ENCODE peak calls at places on chromosomes 2 and 18, in six cellular contexts. One of them, this sample, is unnamed.

GRCh38 chr2:2646312-2647051 is 315.4 kb upstream of the MYT1L start:
- DNase-seq in NCI-H510A treated with DMSO at 0.1 percent for 48 hours: peak
- DNase-seq in NCI-H2029 treated with DMSO at 0.1 percent for 48 hours: peak
- DNase-seq in Karpas-422: no peak
- DNase-seq in stimulated activated CD4-positive, alpha-beta T cell treated with anti-CD3 and anti-CD28 coated beads, Interleukin-4, amount 100 ng/mL, for 24 hours: peak
- DNase-seq in AG09309: no peak
- DNase-seq in this sample: no peak

GRCh38 chr2:191006997-191007604 is 6.9 kb downstream of the STAT1 start:
- DNase-seq in NCI-H510A treated with DMSO at 0.1 percent for 48 hours: no peak
- DNase-seq in NCI-H2029 treated with DMSO at 0.1 percent for 48 hours: no peak
- DNase-seq in Karpas-422: no peak
- DNase-seq in stimulated activated CD4-positive, alpha-beta T cell treated with anti-CD3 and anti-CD28 coated beads, Interleukin-4, amount 100 ng/mL, for 24 hours: no peak
- DNase-seq in AG09309: no peak
- DNase-seq in this sample: no peak

GRCh38 chr18:72868666-72869661 is 1.2 kb upstream of the NETO1 start:
- DNase-seq in NCI-H510A treated with DMSO at 0.1 percent for 48 hours: peak
- DNase-seq in NCI-H2029 treated with DMSO at 0.1 percent for 48 hours: no peak
- DNase-seq in Karpas-422: no peak
- DNase-seq in stimulated activated CD4-positive, alpha-beta T cell treated with anti-CD3 and anti-CD28 coated beads, Interleukin-4, amount 100 ng/mL, for 24 hours: no peak
- DNase-seq in AG09309: no peak
- DNase-seq in this sample: no peak

GRCh38 chr2:85541753-85542457 is 2.9 kb downstream of the MAT2A start:
- DNase-seq in NCI-H510A treated with DMSO at 0.1 percent for 48 hours: no peak
- DNase-seq in NCI-H2029 treated with DMSO at 0.1 percent for 48 hours: no peak
- DNase-seq in Karpas-422: no peak
- DNase-seq in stimulated activated CD4-positive, alpha-beta T cell treated with anti-CD3 and anti-CD28 coated beads, Interleukin-4, amount 100 ng/mL, for 24 hours: no peak
- DNase-seq in AG09309: no peak
- DNase-seq in this sample: no peak

GRCh38 chr18:59744271-59744721 is 47.1 kb upstream of the CCBE1 start:
- DNase-seq in NCI-H510A treated with DMSO at 0.1 percent for 48 hours: no peak
- DNase-seq in NCI-H2029 treated with DMSO at 0.1 percent for 48 hours: no peak
- DNase-seq in Karpas-422: no peak
- DNase-seq in stimulated activated CD4-positive, alpha-beta T cell treated with anti-CD3 and anti-CD28 coated beads, Interleukin-4, amount 100 ng/mL, for 24 hours: no peak
- DNase-seq in AG09309: peak
- DNase-seq in this sample: no peak

GRCh38 chr2:190407246-190407661 is 901 bp upstream of the MFSD6 start:
- DNase-seq in NCI-H510A treated with DMSO at 0.1 percent for 48 hours: peak
- DNase-seq in NCI-H2029 treated with DMSO at 0.1 percent for 48 hours: peak
- DNase-seq in Karpas-422: no peak
- DNase-seq in stimulated activated CD4-positive, alpha-beta T cell treated with anti-CD3 and anti-CD28 coated beads, Interleukin-4, amount 100 ng/mL, for 24 hours: no peak
- DNase-seq in AG09309: no peak
- DNase-seq in this sample: peak

GRCh38 chr18:12287684-12288405 is 20.2 kb upstream of the TUBB6 start:
- DNase-seq in NCI-H510A treated with DMSO at 0.1 percent for 48 hours: peak
- DNase-seq in NCI-H2029 treated with DMSO at 0.1 percent for 48 hours: no peak
- DNase-seq in Karpas-422: no peak
- DNase-seq in stimulated activated CD4-positive, alpha-beta T cell treated with anti-CD3 and anti-CD28 coated beads, Interleukin-4, amount 100 ng/mL, for 24 hours: no peak
- DNase-seq in AG09309: peak
- DNase-seq in this sample: no peak

GRCh38 chr2:97900806-97901205 is 94.9 kb downstream of the TMEM131 start:
- DNase-seq in NCI-H510A treated with DMSO at 0.1 percent for 48 hours: no peak
- DNase-seq in NCI-H2029 treated with DMSO at 0.1 percent for 48 hours: no peak
- DNase-seq in Karpas-422: no peak
- DNase-seq in stimulated activated CD4-positive, alpha-beta T cell treated with anti-CD3 and anti-CD28 coated beads, Interleukin-4, amount 100 ng/mL, for 24 hours: no peak
- DNase-seq in AG09309: no peak
- DNase-seq in this sample: no peak

GRCh38 chr2:30334738-30335426 is 103.5 kb downstream of the LBH start:
- DNase-seq in NCI-H510A treated with DMSO at 0.1 percent for 48 hours: peak
- DNase-seq in NCI-H2029 treated with DMSO at 0.1 percent for 48 hours: no peak
- DNase-seq in Karpas-422: no peak
- DNase-seq in stimulated activated CD4-positive, alpha-beta T cell treated with anti-CD3 and anti-CD28 coated beads, Interleukin-4, amount 100 ng/mL, for 24 hours: no peak
- DNase-seq in AG09309: no peak
- DNase-seq in this sample: no peak

GRCh38 chr2:112583497-112584133 is 794 bp upstream of the CHCHD5 start:
- DNase-seq in NCI-H510A treated with DMSO at 0.1 percent for 48 hours: peak
- DNase-seq in NCI-H2029 treated with DMSO at 0.1 percent for 48 hours: no peak
- DNase-seq in Karpas-422: no peak
- DNase-seq in stimulated activated CD4-positive, alpha-beta T cell treated with anti-CD3 and anti-CD28 coated beads, Interleukin-4, amount 100 ng/mL, for 24 hours: no peak
- DNase-seq in AG09309: no peak
- DNase-seq in this sample: peak

GRCh38 chr2:242011991-242012764 is 142.6 kb downstream of the RTP5 start:
- DNase-seq in NCI-H510A treated with DMSO at 0.1 percent for 48 hours: no peak
- DNase-seq in NCI-H2029 treated with DMSO at 0.1 percent for 48 hours: no peak
- DNase-seq in Karpas-422: no peak
- DNase-seq in stimulated activated CD4-positive, alpha-beta T cell treated with anti-CD3 and anti-CD28 coated beads, Interleukin-4, amount 100 ng/mL, for 24 hours: no peak
- DNase-seq in AG09309: no peak
- DNase-seq in this sample: peak

GRCh38 chr2:137467246-137467862 is 496.9 kb upstream of the HNMT start:
- DNase-seq in NCI-H510A treated with DMSO at 0.1 percent for 48 hours: peak
- DNase-seq in NCI-H2029 treated with DMSO at 0.1 percent for 48 hours: no peak
- DNase-seq in Karpas-422: peak
- DNase-seq in stimulated activated CD4-positive, alpha-beta T cell treated with anti-CD3 and anti-CD28 coated beads, Interleukin-4, amount 100 ng/mL, for 24 hours: no peak
- DNase-seq in AG09309: no peak
- DNase-seq in this sample: peak

GRCh38 chr2:26754972-26755670 is 9.0 kb upstream of the SLC35F6 start:
- DNase-seq in NCI-H510A treated with DMSO at 0.1 percent for 48 hours: peak
- DNase-seq in NCI-H2029 treated with DMSO at 0.1 percent for 48 hours: peak
- DNase-seq in Karpas-422: peak
- DNase-seq in stimulated activated CD4-positive, alpha-beta T cell treated with anti-CD3 and anti-CD28 coated beads, Interleukin-4, amount 100 ng/mL, for 24 hours: no peak
- DNase-seq in AG09309: no peak
- DNase-seq in this sample: no peak

GRCh38 chr2:15205562-15205961 is 355.6 kb downstream of the NBAS start:
- DNase-seq in NCI-H510A treated with DMSO at 0.1 percent for 48 hours: no peak
- DNase-seq in NCI-H2029 treated with DMSO at 0.1 percent for 48 hours: no peak
- DNase-seq in Karpas-422: no peak
- DNase-seq in stimulated activated CD4-positive, alpha-beta T cell treated with anti-CD3 and anti-CD28 coated beads, Interleukin-4, amount 100 ng/mL, for 24 hours: peak
- DNase-seq in AG09309: no peak
- DNase-seq in this sample: peak

GRCh38 chr2:224252601-224253000 is 149.3 kb downstream of the FAM124B start:
- DNase-seq in NCI-H510A treated with DMSO at 0.1 percent for 48 hours: no peak
- DNase-seq in NCI-H2029 treated with DMSO at 0.1 percent for 48 hours: no peak
- DNase-seq in Karpas-422: no peak
- DNase-seq in stimulated activated CD4-positive, alpha-beta T cell treated with anti-CD3 and anti-CD28 coated beads, Interleukin-4, amount 100 ng/mL, for 24 hours: no peak
- DNase-seq in AG09309: peak
- DNase-seq in this sample: no peak

GRCh38 chr2:33022989-33023731 is 76.4 kb downstream of the LTBP1 start:
- DNase-seq in NCI-H510A treated with DMSO at 0.1 percent for 48 hours: no peak
- DNase-seq in NCI-H2029 treated with DMSO at 0.1 percent for 48 hours: no peak
- DNase-seq in Karpas-422: no peak
- DNase-seq in stimulated activated CD4-positive, alpha-beta T cell treated with anti-CD3 and anti-CD28 coated beads, Interleukin-4, amount 100 ng/mL, for 24 hours: no peak
- DNase-seq in AG09309: no peak
- DNase-seq in this sample: no peak

GRCh38 chr2:129191530-129191929 is 787.9 kb upstream of the RAB6C start:
- DNase-seq in NCI-H510A treated with DMSO at 0.1 percent for 48 hours: no peak
- DNase-seq in NCI-H2029 treated with DMSO at 0.1 percent for 48 hours: no peak
- DNase-seq in Karpas-422: no peak
- DNase-seq in stimulated activated CD4-positive, alpha-beta T cell treated with anti-CD3 and anti-CD28 coated beads, Interleukin-4, amount 100 ng/mL, for 24 hours: no peak
- DNase-seq in AG09309: no peak
- DNase-seq in this sample: no peak

GRCh38 chr2:3959372-3959771 is 256.0 kb downstream of the DCDC2C start:
- DNase-seq in NCI-H510A treated with DMSO at 0.1 percent for 48 hours: peak
- DNase-seq in NCI-H2029 treated with DMSO at 0.1 percent for 48 hours: peak
- DNase-seq in Karpas-422: peak
- DNase-seq in stimulated activated CD4-positive, alpha-beta T cell treated with anti-CD3 and anti-CD28 coated beads, Interleukin-4, amount 100 ng/mL, for 24 hours: no peak
- DNase-seq in AG09309: no peak
- DNase-seq in this sample: peak

GRCh38 chr2:1591461-1591770 is 152.9 kb downstream of the PXDN start:
- DNase-seq in NCI-H510A treated with DMSO at 0.1 percent for 48 hours: no peak
- DNase-seq in NCI-H2029 treated with DMSO at 0.1 percent for 48 hours: no peak
- DNase-seq in Karpas-422: no peak
- DNase-seq in stimulated activated CD4-positive, alpha-beta T cell treated with anti-CD3 and anti-CD28 coated beads, Interleukin-4, amount 100 ng/mL, for 24 hours: no peak
- DNase-seq in AG09309: no peak
- DNase-seq in this sample: no peak

GRCh38 chr2:636649-637405 is 40.4 kb downstream of the TMEM18 start:
- DNase-seq in NCI-H510A treated with DMSO at 0.1 percent for 48 hours: peak
- DNase-seq in NCI-H2029 treated with DMSO at 0.1 percent for 48 hours: peak
- DNase-seq in Karpas-422: peak
- DNase-seq in stimulated activated CD4-positive, alpha-beta T cell treated with anti-CD3 and anti-CD28 coated beads, Interleukin-4, amount 100 ng/mL, for 24 hours: peak
- DNase-seq in AG09309: no peak
- DNase-seq in this sample: peak

GRCh38 chr2:25879133-25879730 is 945 bp upstream of the ASXL2 start:
- DNase-seq in NCI-H510A treated with DMSO at 0.1 percent for 48 hours: no peak
- DNase-seq in NCI-H2029 treated with DMSO at 0.1 percent for 48 hours: no peak
- DNase-seq in Karpas-422: no peak
- DNase-seq in stimulated activated CD4-positive, alpha-beta T cell treated with anti-CD3 and anti-CD28 coated beads, Interleukin-4, amount 100 ng/mL, for 24 hours: no peak
- DNase-seq in AG09309: peak
- DNase-seq in this sample: no peak

GRCh38 chr18:55346961-55347740 is 240.8 kb downstream of the TCF4 start:
- DNase-seq in NCI-H510A treated with DMSO at 0.1 percent for 48 hours: no peak
- DNase-seq in NCI-H2029 treated with DMSO at 0.1 percent for 48 hours: no peak
- DNase-seq in Karpas-422: no peak
- DNase-seq in stimulated activated CD4-positive, alpha-beta T cell treated with anti-CD3 and anti-CD28 coated beads, Interleukin-4, amount 100 ng/mL, for 24 hours: no peak
- DNase-seq in AG09309: no peak
- DNase-seq in this sample: no peak

GRCh38 chr2:160440888-160441287 is 52.7 kb downstream of the RBMS1 start:
- DNase-seq in NCI-H510A treated with DMSO at 0.1 percent for 48 hours: no peak
- DNase-seq in NCI-H2029 treated with DMSO at 0.1 percent for 48 hours: no peak
- DNase-seq in Karpas-422: no peak
- DNase-seq in stimulated activated CD4-positive, alpha-beta T cell treated with anti-CD3 and anti-CD28 coated beads, Interleukin-4, amount 100 ng/mL, for 24 hours: no peak
- DNase-seq in AG09309: no peak
- DNase-seq in this sample: no peak

GRCh38 chr18:79507546-79508480 is 112.1 kb downstream of the NFATC1 start:
- DNase-seq in NCI-H510A treated with DMSO at 0.1 percent for 48 hours: no peak
- DNase-seq in NCI-H2029 treated with DMSO at 0.1 percent for 48 hours: no peak
- DNase-seq in Karpas-422: no peak
- DNase-seq in stimulated activated CD4-positive, alpha-beta T cell treated with anti-CD3 and anti-CD28 coated beads, Interleukin-4, amount 100 ng/mL, for 24 hours: no peak
- DNase-seq in AG09309: no peak
- DNase-seq in this sample: peak

GRCh38 chr18:27501651-27502050 is 316.5 kb upstream of the CHST9 start:
- DNase-seq in NCI-H510A treated with DMSO at 0.1 percent for 48 hours: no peak
- DNase-seq in NCI-H2029 treated with DMSO at 0.1 percent for 48 hours: no peak
- DNase-seq in Karpas-422: no peak
- DNase-seq in stimulated activated CD4-positive, alpha-beta T cell treated with anti-CD3 and anti-CD28 coated beads, Interleukin-4, amount 100 ng/mL, for 24 hours: no peak
- DNase-seq in AG09309: no peak
- DNase-seq in this sample: no peak

GRCh38 chr2:217723078-217723477 is 279.7 kb downstream of the TNS1 start:
- DNase-seq in NCI-H510A treated with DMSO at 0.1 percent for 48 hours: no peak
- DNase-seq in NCI-H2029 treated with DMSO at 0.1 percent for 48 hours: no peak
- DNase-seq in Karpas-422: no peak
- DNase-seq in stimulated activated CD4-positive, alpha-beta T cell treated with anti-CD3 and anti-CD28 coated beads, Interleukin-4, amount 100 ng/mL, for 24 hours: no peak
- DNase-seq in AG09309: peak
- DNase-seq in this sample: no peak

GRCh38 chr2:85775406-85776381 is 21.9 kb downstream of the ATOH8 start:
- DNase-seq in NCI-H510A treated with DMSO at 0.1 percent for 48 hours: no peak
- DNase-seq in NCI-H2029 treated with DMSO at 0.1 percent for 48 hours: no peak
- DNase-seq in Karpas-422: no peak
- DNase-seq in stimulated activated CD4-positive, alpha-beta T cell treated with anti-CD3 and anti-CD28 coated beads, Interleukin-4, amount 100 ng/mL, for 24 hours: no peak
- DNase-seq in AG09309: no peak
- DNase-seq in this sample: no peak

GRCh38 chr2:156147594-156148330 is 184.8 kb downstream of the NR4A2 start:
- DNase-seq in NCI-H510A treated with DMSO at 0.1 percent for 48 hours: no peak
- DNase-seq in NCI-H2029 treated with DMSO at 0.1 percent for 48 hours: no peak
- DNase-seq in Karpas-422: no peak
- DNase-seq in stimulated activated CD4-positive, alpha-beta T cell treated with anti-CD3 and anti-CD28 coated beads, Interleukin-4, amount 100 ng/mL, for 24 hours: no peak
- DNase-seq in AG09309: no peak
- DNase-seq in this sample: no peak

GRCh38 chr2:220165401-220165800 is 538.0 kb downstream of the SLC4A3 start:
- DNase-seq in NCI-H510A treated with DMSO at 0.1 percent for 48 hours: peak
- DNase-seq in NCI-H2029 treated with DMSO at 0.1 percent for 48 hours: peak
- DNase-seq in Karpas-422: no peak
- DNase-seq in stimulated activated CD4-positive, alpha-beta T cell treated with anti-CD3 and anti-CD28 coated beads, Interleukin-4, amount 100 ng/mL, for 24 hours: no peak
- DNase-seq in AG09309: no peak
- DNase-seq in this sample: no peak

GRCh38 chr2:43152186-43152585 is 74.2 kb downstream of the ZFP36L2 start:
- DNase-seq in NCI-H510A treated with DMSO at 0.1 percent for 48 hours: peak
- DNase-seq in NCI-H2029 treated with DMSO at 0.1 percent for 48 hours: no peak
- DNase-seq in Karpas-422: no peak
- DNase-seq in stimulated activated CD4-positive, alpha-beta T cell treated with anti-CD3 and anti-CD28 coated beads, Interleukin-4, amount 100 ng/mL, for 24 hours: no peak
- DNase-seq in AG09309: no peak
- DNase-seq in this sample: no peak

GRCh38 chr18:48922801-48923730 is 27.7 kb downstream of the SMAD7 start:
- DNase-seq in NCI-H510A treated with DMSO at 0.1 percent for 48 hours: peak
- DNase-seq in NCI-H2029 treated with DMSO at 0.1 percent for 48 hours: no peak
- DNase-seq in Karpas-422: no peak
- DNase-seq in stimulated activated CD4-positive, alpha-beta T cell treated with anti-CD3 and anti-CD28 coated beads, Interleukin-4, amount 100 ng/mL, for 24 hours: no peak
- DNase-seq in AG09309: peak
- DNase-seq in this sample: peak

GRCh38 chr2:141041281-141041680 is 1089.5 kb downstream of the LRP1B start:
- DNase-seq in NCI-H510A treated with DMSO at 0.1 percent for 48 hours: no peak
- DNase-seq in NCI-H2029 treated with DMSO at 0.1 percent for 48 hours: no peak
- DNase-seq in Karpas-422: no peak
- DNase-seq in stimulated activated CD4-positive, alpha-beta T cell treated with anti-CD3 and anti-CD28 coated beads, Interleukin-4, amount 100 ng/mL, for 24 hours: no peak
- DNase-seq in AG09309: no peak
- DNase-seq in this sample: no peak

GRCh38 chr2:75716406-75716805 is 5.7 kb upstream of the GCFC2 start:
- DNase-seq in NCI-H510A treated with DMSO at 0.1 percent for 48 hours: no peak
- DNase-seq in NCI-H2029 treated with DMSO at 0.1 percent for 48 hours: no peak
- DNase-seq in Karpas-422: peak
- DNase-seq in stimulated activated CD4-positive, alpha-beta T cell treated with anti-CD3 and anti-CD28 coated beads, Interleukin-4, amount 100 ng/mL, for 24 hours: no peak
- DNase-seq in AG09309: no peak
- DNase-seq in this sample: peak

GRCh38 chr18:54222922-54223567 is 1.4 kb downstream of the MBD2 start:
- DNase-seq in NCI-H510A treated with DMSO at 0.1 percent for 48 hours: no peak
- DNase-seq in NCI-H2029 treated with DMSO at 0.1 percent for 48 hours: no peak
- DNase-seq in Karpas-422: peak
- DNase-seq in stimulated activated CD4-positive, alpha-beta T cell treated with anti-CD3 and anti-CD28 coated beads, Interleukin-4, amount 100 ng/mL, for 24 hours: peak
- DNase-seq in AG09309: no peak
- DNase-seq in this sample: peak

GRCh38 chr2:219552382-219553167 is 8.7 kb downstream of the TMEM198 start:
- DNase-seq in NCI-H510A treated with DMSO at 0.1 percent for 48 hours: peak
- DNase-seq in NCI-H2029 treated with DMSO at 0.1 percent for 48 hours: peak
- DNase-seq in Karpas-422: no peak
- DNase-seq in stimulated activated CD4-positive, alpha-beta T cell treated with anti-CD3 and anti-CD28 coated beads, Interleukin-4, amount 100 ng/mL, for 24 hours: peak
- DNase-seq in AG09309: no peak
- DNase-seq in this sample: no peak

This sample was measured in NB4.